ENCODE peak calls at places on chromosomes 11 and 22, in eight cellular contexts. One of them, this sample, is unnamed.

GRCh38 chr22:46280999-46281623 is 13.3 kb downstream of the TTC38 start:
- DNase-seq in epithelial cell of esophagus: no peak
- DNase-seq in HFF-Myc: no peak
- DNase-seq in fibroblast of lung: no peak
- DNase-seq in HCT116: no peak
- DNase-seq in effector memory CD4-positive, alpha-beta T cell: no peak
- DNase-seq in neuronal stem cell: no peak
- DNase-seq in fibroblast of mammary gland: no peak
- DNase-seq in this sample: no peak

GRCh38 chr11:3341298-3341697 is 37.6 kb downstream of the ZNF195 start:
- DNase-seq in epithelial cell of esophagus: peak
- DNase-seq in HFF-Myc: no peak
- DNase-seq in fibroblast of lung: no peak
- DNase-seq in HCT116: peak
- DNase-seq in effector memory CD4-positive, alpha-beta T cell: peak
- DNase-seq in neuronal stem cell: peak
- DNase-seq in fibroblast of mammary gland: peak
- DNase-seq in this sample: peak

GRCh38 chr11:117822031-117822521 is 2.5 kb downstream of the FXYD2 start:
- DNase-seq in epithelial cell of esophagus: peak
- DNase-seq in HFF-Myc: no peak
- DNase-seq in fibroblast of lung: no peak
- DNase-seq in HCT116: no peak
- DNase-seq in effector memory CD4-positive, alpha-beta T cell: no peak
- DNase-seq in neuronal stem cell: no peak
- DNase-seq in fibroblast of mammary gland: no peak
- DNase-seq in this sample: no peak

GRCh38 chr11:120178441-120179070 is 32.3 kb upstream of the OAF start:
- DNase-seq in epithelial cell of esophagus: no peak
- DNase-seq in HFF-Myc: no peak
- DNase-seq in fibroblast of lung: peak
- DNase-seq in HCT116: no peak
- DNase-seq in effector memory CD4-positive, alpha-beta T cell: no peak
- DNase-seq in neuronal stem cell: no peak
- DNase-seq in fibroblast of mammary gland: peak
- DNase-seq in this sample: no peak

GRCh38 chr11:46969379-46969778 is 32.8 kb downstream of the CSTPP1 start:
- DNase-seq in epithelial cell of esophagus: no peak
- DNase-seq in HFF-Myc: no peak
- DNase-seq in fibroblast of lung: no peak
- DNase-seq in HCT116: no peak
- DNase-seq in effector memory CD4-positive, alpha-beta T cell: no peak
- DNase-seq in neuronal stem cell: no peak
- DNase-seq in fibroblast of mammary gland: no peak
- DNase-seq in this sample: no peak

GRCh38 chr11:8095356-8095755 is 14.3 kb downstream of the TUB start:
- DNase-seq in epithelial cell of esophagus: no peak
- DNase-seq in HFF-Myc: no peak
- DNase-seq in fibroblast of lung: no peak
- DNase-seq in HCT116: no peak
- DNase-seq in effector memory CD4-positive, alpha-beta T cell: no peak
- DNase-seq in neuronal stem cell: no peak
- DNase-seq in fibroblast of mammary gland: no peak
- DNase-seq in this sample: no peak

GRCh38 chr22:23065495-23066122 is 4.7 kb upstream of the GNAZ start:
- DNase-seq in epithelial cell of esophagus: no peak
- DNase-seq in HFF-Myc: no peak
- DNase-seq in fibroblast of lung: no peak
- DNase-seq in HCT116: no peak
- DNase-seq in effector memory CD4-positive, alpha-beta T cell: no peak
- DNase-seq in neuronal stem cell: no peak
- DNase-seq in fibroblast of mammary gland: no peak
- DNase-seq in this sample: no peak

GRCh38 chr11:45110562-45110961 is 35.9 kb upstream of the PRDM11 start:
- DNase-seq in epithelial cell of esophagus: peak
- DNase-seq in HFF-Myc: no peak
- DNase-seq in fibroblast of lung: peak
- DNase-seq in HCT116: peak
- DNase-seq in effector memory CD4-positive, alpha-beta T cell: no peak
- DNase-seq in neuronal stem cell: peak
- DNase-seq in fibroblast of mammary gland: peak
- DNase-seq in this sample: peak

GRCh38 chr11:41437006-41437405 is 22.4 kb downstream of the LRRC4C start:
- DNase-seq in epithelial cell of esophagus: no peak
- DNase-seq in HFF-Myc: no peak
- DNase-seq in fibroblast of lung: no peak
- DNase-seq in HCT116: no peak
- DNase-seq in effector memory CD4-positive, alpha-beta T cell: no peak
- DNase-seq in neuronal stem cell: no peak
- DNase-seq in fibroblast of mammary gland: no peak
- DNase-seq in this sample: no peak

GRCh38 chr11:70281114-70281729 is 10.7 kb downstream of the PPFIA1 start:
- DNase-seq in epithelial cell of esophagus: no peak
- DNase-seq in HFF-Myc: no peak
- DNase-seq in fibroblast of lung: peak
- DNase-seq in HCT116: no peak
- DNase-seq in effector memory CD4-positive, alpha-beta T cell: no peak
- DNase-seq in neuronal stem cell: no peak
- DNase-seq in fibroblast of mammary gland: peak
- DNase-seq in this sample: no peak

GRCh38 chr11:25576320-25576719 is 755.6 kb upstream of the ANO3 start:
- DNase-seq in epithelial cell of esophagus: no peak
- DNase-seq in HFF-Myc: no peak
- DNase-seq in fibroblast of lung: no peak
- DNase-seq in HCT116: no peak
- DNase-seq in effector memory CD4-positive, alpha-beta T cell: no peak
- DNase-seq in neuronal stem cell: no peak
- DNase-seq in fibroblast of mammary gland: no peak
- DNase-seq in this sample: no peak

GRCh38 chr11:14500181-14500651 is 605 bp upstream of the COPB1 start:
- DNase-seq in epithelial cell of esophagus: peak
- DNase-seq in HFF-Myc: no peak
- DNase-seq in fibroblast of lung: peak
- DNase-seq in HCT116: no peak
- DNase-seq in effector memory CD4-positive, alpha-beta T cell: peak
- DNase-seq in neuronal stem cell: peak
- DNase-seq in fibroblast of mammary gland: peak
- DNase-seq in this sample: peak

GRCh38 chr11:126603486-126603885 is 248.0 kb downstream of the ST3GAL4 start:
- DNase-seq in epithelial cell of esophagus: no peak
- DNase-seq in HFF-Myc: no peak
- DNase-seq in fibroblast of lung: no peak
- DNase-seq in HCT116: no peak
- DNase-seq in effector memory CD4-positive, alpha-beta T cell: no peak
- DNase-seq in neuronal stem cell: no peak
- DNase-seq in fibroblast of mammary gland: no peak
- DNase-seq in this sample: no peak

GRCh38 chr11:126602349-126602940 is 247.0 kb downstream of the ST3GAL4 start:
- DNase-seq in epithelial cell of esophagus: no peak
- DNase-seq in HFF-Myc: no peak
- DNase-seq in fibroblast of lung: no peak
- DNase-seq in HCT116: no peak
- DNase-seq in effector memory CD4-positive, alpha-beta T cell: no peak
- DNase-seq in neuronal stem cell: no peak
- DNase-seq in fibroblast of mammary gland: no peak
- DNase-seq in this sample: no peak

GRCh38 chr11:126601136-126601535 is 245.7 kb downstream of the ST3GAL4 start:
- DNase-seq in epithelial cell of esophagus: no peak
- DNase-seq in HFF-Myc: no peak
- DNase-seq in fibroblast of lung: no peak
- DNase-seq in HCT116: no peak
- DNase-seq in effector memory CD4-positive, alpha-beta T cell: no peak
- DNase-seq in neuronal stem cell: no peak
- DNase-seq in fibroblast of mammary gland: no peak
- DNase-seq in this sample: no peak

GRCh38 chr11:126602993-126603392 is 247.5 kb downstream of the ST3GAL4 start:
- DNase-seq in epithelial cell of esophagus: no peak
- DNase-seq in HFF-Myc: no peak
- DNase-seq in fibroblast of lung: no peak
- DNase-seq in HCT116: no peak
- DNase-seq in effector memory CD4-positive, alpha-beta T cell: no peak
- DNase-seq in neuronal stem cell: no peak
- DNase-seq in fibroblast of mammary gland: no peak
- DNase-seq in this sample: no peak

GRCh38 chr11:126601550-126602215 is 246.2 kb downstream of the ST3GAL4 start:
- DNase-seq in epithelial cell of esophagus: no peak
- DNase-seq in HFF-Myc: no peak
- DNase-seq in fibroblast of lung: no peak
- DNase-seq in HCT116: no peak
- DNase-seq in effector memory CD4-positive, alpha-beta T cell: no peak
- DNase-seq in neuronal stem cell: peak
- DNase-seq in fibroblast of mammary gland: no peak
- DNase-seq in this sample: no peak
- H3K4me3 ChIP-seq in epithelial cell of esophagus: no peak
- H3K4me3 ChIP-seq in HFF-Myc: no peak
- H3K4me3 ChIP-seq in fibroblast of lung: no peak
- H3K4me3 ChIP-seq in HCT116: no peak
- H3K4me3 ChIP-seq in effector memory CD4-positive, alpha-beta T cell: no peak
- H3K4me3 ChIP-seq in neuronal stem cell: no peak
- H3K4me3 ChIP-seq in fibroblast of mammary gland: no peak
- H3K4me3 ChIP-seq in this sample: no peak

GRCh38 chr11:81647374-81647773 is 1086.3 kb downstream of the FAM181B start:
- DNase-seq in epithelial cell of esophagus: no peak
- DNase-seq in HFF-Myc: no peak
- DNase-seq in fibroblast of lung: no peak
- DNase-seq in HCT116: no peak
- DNase-seq in effector memory CD4-positive, alpha-beta T cell: no peak
- DNase-seq in neuronal stem cell: no peak
- DNase-seq in fibroblast of mammary gland: no peak
- DNase-seq in this sample: no peak
- H3K4me3 ChIP-seq in epithelial cell of esophagus: no peak
- H3K4me3 ChIP-seq in HFF-Myc: no peak
- H3K4me3 ChIP-seq in fibroblast of lung: no peak
- H3K4me3 ChIP-seq in HCT116: no peak
- H3K4me3 ChIP-seq in effector memory CD4-positive, alpha-beta T cell: no peak
- H3K4me3 ChIP-seq in neuronal stem cell: no peak
- H3K4me3 ChIP-seq in fibroblast of mammary gland: no peak
- H3K4me3 ChIP-seq in this sample: no peak

GRCh38 chr11:62543680-62544444 is 2.7 kb downstream of the AHNAK start:
- DNase-seq in epithelial cell of esophagus: peak
- DNase-seq in HFF-Myc: no peak
- DNase-seq in fibroblast of lung: no peak
- DNase-seq in HCT116: no peak
- DNase-seq in effector memory CD4-positive, alpha-beta T cell: no peak
- DNase-seq in neuronal stem cell: no peak
- DNase-seq in fibroblast of mammary gland: no peak
- DNase-seq in this sample: peak

GRCh38 chr11:62544521-62545436 is 1.8 kb downstream of the AHNAK start:
- DNase-seq in epithelial cell of esophagus: peak
- DNase-seq in HFF-Myc: no peak
- DNase-seq in fibroblast of lung: peak
- DNase-seq in HCT116: no peak
- DNase-seq in effector memory CD4-positive, alpha-beta T cell: no peak
- DNase-seq in neuronal stem cell: no peak
- DNase-seq in fibroblast of mammary gland: no peak
- DNase-seq in this sample: peak

GRCh38 chr11:62546244-62546936 is at the start of gene AHNAK:
- DNase-seq in epithelial cell of esophagus: peak
- DNase-seq in HFF-Myc: no peak
- DNase-seq in fibroblast of lung: peak
- DNase-seq in HCT116: no peak
- DNase-seq in effector memory CD4-positive, alpha-beta T cell: peak
- DNase-seq in neuronal stem cell: peak
- DNase-seq in fibroblast of mammary gland: no peak
- DNase-seq in this sample: peak

GRCh38 chr11:62546937-62547625 is 475 bp upstream of the AHNAK start:
- DNase-seq in epithelial cell of esophagus: peak
- DNase-seq in HFF-Myc: no peak
- DNase-seq in fibroblast of lung: peak
- DNase-seq in HCT116: no peak
- DNase-seq in effector memory CD4-positive, alpha-beta T cell: no peak
- DNase-seq in neuronal stem cell: no peak
- DNase-seq in fibroblast of mammary gland: peak
- DNase-seq in this sample: peak

DNA sequence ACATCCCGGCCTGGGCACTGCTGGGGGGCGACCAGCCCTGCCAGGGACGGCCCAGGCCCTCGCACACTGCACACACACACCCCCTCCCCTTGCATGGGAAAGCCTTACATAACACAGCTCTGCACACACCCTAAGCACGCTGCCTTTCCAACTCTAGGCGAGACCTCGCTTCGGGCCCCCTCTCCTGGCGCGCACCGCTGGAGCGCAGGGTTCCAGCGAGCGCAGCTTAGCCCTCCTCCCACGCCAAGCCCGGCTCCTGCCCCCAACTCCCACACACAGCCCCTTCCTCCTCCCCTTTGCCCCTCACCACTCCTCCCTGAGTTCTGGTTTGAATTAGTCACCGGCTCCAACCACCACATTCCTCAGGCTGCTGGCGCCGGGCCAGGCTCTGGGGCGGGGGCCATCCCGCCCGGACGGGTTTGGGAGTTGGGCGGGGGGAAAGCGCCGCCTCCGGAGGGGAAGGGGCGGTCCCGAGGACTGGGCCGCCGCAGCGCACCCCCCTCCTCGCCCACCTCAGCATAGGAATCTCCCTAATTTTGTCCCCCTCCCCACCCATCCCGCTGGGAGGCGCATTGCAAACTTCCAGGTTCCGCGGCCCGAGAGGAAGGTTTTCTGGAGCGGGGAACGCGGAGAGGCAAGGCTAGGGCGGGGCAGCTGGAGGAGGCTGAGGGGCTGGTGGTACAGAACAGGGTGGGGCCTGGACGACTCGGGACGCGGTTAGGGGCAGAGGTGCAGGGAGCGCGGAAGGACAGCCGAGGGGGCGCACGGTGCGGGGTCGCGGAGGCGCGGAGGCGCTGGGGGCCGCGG is 966 bp downstream of the AHNAK start:
- DNase-seq in epithelial cell of esophagus: peak
- DNase-seq in HFF-Myc: peak
- DNase-seq in fibroblast of lung: peak
- DNase-seq in HCT116: peak
- DNase-seq in effector memory CD4-positive, alpha-beta T cell: peak
- DNase-seq in neuronal stem cell: peak
- DNase-seq in fibroblast of mammary gland: peak
- DNase-seq in this sample: peak
- H3K4me3 ChIP-seq in epithelial cell of esophagus: peak
- H3K4me3 ChIP-seq in HFF-Myc: peak
- H3K4me3 ChIP-seq in fibroblast of lung: peak
- H3K4me3 ChIP-seq in HCT116: peak
- H3K4me3 ChIP-seq in effector memory CD4-positive, alpha-beta T cell: peak
- H3K4me3 ChIP-seq in neuronal stem cell: peak
- H3K4me3 ChIP-seq in fibroblast of mammary gland: peak
- H3K4me3 ChIP-seq in this sample: peak

DNA sequence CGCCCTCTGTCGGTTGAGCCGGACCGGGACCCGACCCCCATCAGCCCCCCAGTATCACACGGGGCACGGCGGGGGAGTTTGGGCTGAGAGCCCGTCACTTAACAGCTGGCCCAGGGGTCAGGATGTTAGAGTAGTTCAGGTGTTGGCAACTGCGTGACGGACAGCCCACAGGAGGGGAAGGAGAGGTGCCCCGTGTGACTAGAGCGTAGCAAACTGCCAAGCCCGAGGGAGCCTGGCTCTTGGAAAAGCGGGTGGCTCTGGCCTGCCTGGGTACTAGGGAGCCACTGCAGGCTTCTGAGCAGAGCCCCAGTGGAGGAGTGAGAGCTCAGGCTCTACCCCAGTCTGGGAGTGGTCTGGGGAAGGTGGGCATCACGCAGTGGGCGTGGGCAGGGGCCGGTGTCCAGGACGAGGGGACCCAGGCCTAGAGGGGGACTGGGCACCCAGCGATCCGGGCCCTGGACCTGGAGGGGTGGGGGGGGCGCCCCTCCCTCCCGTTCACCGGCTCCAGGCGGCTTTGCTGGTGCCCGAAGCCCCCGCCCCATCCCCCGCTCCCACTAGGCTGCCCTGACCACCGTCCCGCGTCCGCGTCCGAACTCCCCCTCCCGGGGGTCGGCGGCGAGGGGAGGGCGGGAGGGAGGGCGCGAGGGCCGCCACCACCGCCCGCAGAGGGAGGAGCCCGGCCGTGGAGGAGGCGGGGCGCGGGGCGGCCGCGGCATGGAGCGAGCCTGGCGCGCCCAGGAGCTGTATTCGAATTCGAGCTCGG is 24.4 kb downstream of the SHANK3 start:
- DNase-seq in epithelial cell of esophagus: peak
- DNase-seq in HFF-Myc: no peak
- DNase-seq in fibroblast of lung: no peak
- DNase-seq in HCT116: no peak
- DNase-seq in effector memory CD4-positive, alpha-beta T cell: no peak
- DNase-seq in neuronal stem cell: peak
- DNase-seq in fibroblast of mammary gland: no peak
- DNase-seq in this sample: no peak
- H3K4me3 ChIP-seq in epithelial cell of esophagus: peak
- H3K4me3 ChIP-seq in HFF-Myc: peak
- H3K4me3 ChIP-seq in fibroblast of lung: no peak
- H3K4me3 ChIP-seq in HCT116: peak
- H3K4me3 ChIP-seq in effector memory CD4-positive, alpha-beta T cell: no peak
- H3K4me3 ChIP-seq in neuronal stem cell: peak
- H3K4me3 ChIP-seq in fibroblast of mammary gland: peak
- H3K4me3 ChIP-seq in this sample: peak